ENCODE peak calls at places on chromosomes 12 and 14, in ten cellular contexts. B, D, E, N, W, I, U, Y, L and V are unnamed samples.
A peak's percentile ranks its signal among the peaks of the same experiment; 100 is the strongest.

GRCh38 chr14:76908834-76909233 is 82.6 kb downstream of the LRRC74A start:
- DNase-seq in L (no peak), Y (no peak), U (no peak), W (no peak), E (no peak), B (no peak), D (no peak), N (no peak), I (no peak), V (no peak)

GRCh38 chr12:992647-993046 is 1.6 kb downstream of the ERC1 start:
- DNase-seq in I (no peak), U (no peak), W (no peak), E (no peak), B (no peak), D (no peak), N (no peak), L (no peak), Y (no peak), V (no peak)

GRCh38 chr12:43099691-43100163 is 452.3 kb downstream of the ADAMTS20 start:
- DNase-seq in N (no peak), Y (no peak), B (no peak), E (no peak), I (peak; percentile 16), L (no peak), U (no peak), D (no peak), W (no peak), V (no peak)

GRCh38 chr12:98320026-98320425 is 195.4 kb upstream of the TMPO start:
- DNase-seq in E (no peak), N (no peak), U (no peak), B (peak; percentile 77), L (no peak), I (peak; percentile 9), W (no peak), Y (no peak), D (no peak), V (no peak)

GRCh38 chr14:104223101-104223809 is 84.9 kb downstream of the KIF26A start:
- DNase-seq in E (no peak), L (no peak), W (no peak), D (peak; percentile 65), Y (peak; percentile 56), U (peak; percentile 44), N (peak; percentile 67), I (peak; percentile 50), B (no peak), V (no peak)

GRCh38 chr12:120480211-120480610 is 10.7 kb upstream of the SRSF9 start:
- DNase-seq in I (no peak), U (no peak), D (no peak), Y (no peak), E (no peak), B (no peak), L (no peak), N (no peak), W (no peak), V (no peak)

GRCh38 chr14:30287579-30288445 is 271.1 kb upstream of the G2E3 start:
- DNase-seq in Y (no peak), W (no peak), B (no peak), I (no peak), D (no peak), E (no peak), U (no peak), N (no peak), L (no peak), V (no peak)

GRCh38 chr14:92542766-92543554 is 29.4 kb downstream of the RIN3 start:
- DNase-seq in B (no peak), I (no peak), Y (no peak), U (no peak), D (no peak), E (no peak), L (no peak), W (no peak), N (no peak), V (no peak)

GRCh38 chr12:78290606-78291345 is 460.1 kb downstream of the NAV3 start:
- DNase-seq in W (no peak), D (no peak), I (peak; percentile 95), Y (no peak), L (no peak), U (peak; percentile 35), E (peak; percentile 28), N (peak; percentile 11), B (peak; percentile 62), V (no peak)

GRCh38 chr12:95637471-95638155 is 86.3 kb upstream of the USP44 start:
- DNase-seq in E (peak; percentile 58), Y (no peak), W (no peak), I (peak; percentile 72), L (no peak), U (no peak), B (peak; percentile 81), N (no peak), D (no peak), V (no peak)

GRCh38 chr12:4881665-4882064 is 28.0 kb upstream of the KCNA1 start:
- DNase-seq in D (no peak), W (no peak), N (no peak), L (no peak), I (no peak), Y (no peak), B (no peak), U (no peak), E (no peak), V (no peak)

GRCh38 chr12:46214668-46215429 is 54.0 kb downstream of the SLC38A1 start:
- DNase-seq in Y (no peak), E (no peak), U (no peak), N (no peak), W (no peak), L (no peak), B (no peak), D (no peak), I (no peak), V (no peak)

GRCh38 chr14:23483216-23483854 is 13.8 kb downstream of the NGDN start:
- DNase-seq in I (peak; percentile 55), Y (no peak), W (no peak), E (no peak), B (no peak), U (peak; percentile 63), D (peak; percentile 77), N (peak; percentile 30), L (no peak), V (no peak)

GRCh38 chr14:68361231-68361630 is 431.6 kb downstream of the ZFP36L1 start:
- DNase-seq in D (no peak), N (no peak), U (no peak), E (no peak), Y (no peak), I (peak; percentile 70), W (no peak), B (peak; percentile 95), L (no peak), V (peak; percentile 65)

GRCh38 chr14:55780156-55780946 is 200.3 kb downstream of the KTN1 start:
- DNase-seq in N (peak; percentile 74), U (no peak), Y (no peak), W (peak; percentile 21), I (peak; percentile 96), D (no peak), B (peak; percentile 58), E (peak; percentile 87), L (no peak), V (peak; percentile 68)

GRCh38 chr12:49536526-49537195 is 2.2 kb upstream of the KCNH3 start:
- DNase-seq in U (no peak), L (no peak), E (no peak), Y (no peak), I (no peak), B (no peak), D (no peak), N (no peak), W (no peak), V (no peak)

DNA sequence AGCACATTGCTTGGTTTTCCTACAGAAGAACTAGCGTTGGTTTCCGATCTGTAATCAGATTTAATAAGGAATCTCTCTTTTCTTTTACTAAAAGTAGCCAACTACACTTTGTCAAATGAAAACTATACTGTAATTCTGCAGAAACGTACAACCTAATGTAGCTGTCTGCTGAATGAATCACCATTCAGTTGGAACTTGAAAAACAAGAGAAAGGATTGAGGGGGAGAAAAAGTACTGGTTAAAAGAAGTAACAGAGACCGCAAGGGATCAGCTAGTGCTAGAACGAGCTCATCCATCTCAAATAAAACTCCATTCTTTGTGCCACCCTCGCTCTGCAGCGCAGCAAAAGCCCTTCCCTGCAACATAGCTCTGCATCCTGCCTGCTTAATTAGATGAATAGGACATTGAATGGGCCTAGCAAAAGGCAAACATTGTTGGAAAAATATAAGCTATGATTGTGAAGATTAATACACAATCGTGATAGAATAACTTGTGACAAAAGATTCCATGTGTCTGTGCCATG is 2.6 kb downstream of the GARIN2 start:
- DNase-seq in N (no peak), I (peak; percentile 16), D (no peak), Y (no peak), B (peak; percentile 43), L (no peak), U (no peak), W (no peak), E (no peak), V (no peak)
- TF ChIP-seq CTCF in N (no peak), I (no peak), D (no peak), Y (no peak), B (no peak), L (no peak), U (no peak), W (no peak), E (no peak), V (no peak)

GRCh38 chr14:97978336-97978735 is 1181.2 kb downstream of the VRK1 start:
- DNase-seq in W (peak; percentile 76), D (peak; percentile 56), I (peak; percentile 0), N (peak; percentile 90), B (peak; percentile 67), E (peak; percentile 62), L (peak; percentile 6), U (peak; percentile 75), Y (peak; percentile 82), V (peak; percentile 89)
- TF ChIP-seq CTCF in W (peak; percentile 49), D (no peak), I (no peak), N (peak; percentile 70), B (peak; percentile 41), E (peak; percentile 65), L (no peak), U (peak; percentile 47), Y (peak; percentile 17), V (peak; percentile 6)

DNA sequence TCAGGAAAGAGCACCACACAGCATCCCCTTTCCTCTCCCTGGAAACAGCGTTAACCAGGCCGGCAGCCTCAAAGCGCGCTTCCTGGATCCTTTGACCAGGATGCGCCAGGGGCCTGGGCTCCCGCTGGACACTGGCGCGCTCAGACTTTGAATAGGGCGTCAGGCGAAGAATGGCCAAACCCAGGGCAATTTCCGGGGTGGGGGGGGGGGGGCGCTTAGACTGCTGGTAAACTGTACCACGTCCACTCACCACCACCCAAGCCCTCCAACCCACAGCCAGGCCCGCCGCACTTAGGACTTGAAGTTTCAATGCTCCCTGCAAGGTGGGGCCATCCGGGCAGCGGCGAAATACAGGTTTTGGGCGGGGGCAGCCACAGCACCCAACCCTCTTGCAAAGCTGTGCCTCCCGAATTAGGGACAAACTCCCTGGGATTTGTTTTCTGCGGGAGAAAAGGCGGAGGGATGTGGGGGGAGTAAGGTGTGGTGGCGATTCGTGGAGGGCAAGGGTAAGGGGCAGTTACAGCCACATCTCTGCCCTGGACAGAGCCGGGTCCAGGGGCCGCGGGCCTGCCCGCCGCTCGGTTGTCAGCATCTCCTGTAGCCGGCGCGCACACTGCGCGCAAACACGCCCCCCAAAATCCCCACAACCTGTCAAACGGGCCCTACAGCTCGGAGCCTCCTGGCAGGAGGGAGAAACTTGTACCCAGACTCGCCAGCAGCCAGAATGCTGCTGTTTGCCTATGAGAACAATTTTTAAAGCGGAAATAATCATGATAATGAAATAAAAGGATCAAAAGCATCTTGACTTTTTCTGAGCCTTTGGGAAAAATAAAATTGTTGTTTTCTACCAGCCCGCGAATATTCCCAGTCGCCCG is 958 bp downstream of the RTN1 start:
- DNase-seq in Y (peak; percentile 56), L (no peak), B (no peak), I (no peak), U (peak; percentile 40), E (no peak), D (peak; percentile 51), N (no peak), W (no peak), V (peak; percentile 3)
- TF ChIP-seq CTCF in Y (no peak), L (no peak), B (no peak), I (no peak), U (no peak), E (no peak), D (no peak), N (no peak), W (no peak), V (no peak)

GRCh38 chr12:29148065-29148957 is 767 bp upstream of the FAR2 start:
- DNase-seq in D (peak; percentile 32), N (peak; percentile 19), B (peak; percentile 22), Y (no peak), L (no peak), E (no peak), I (peak; percentile 40), W (peak; percentile 42), U (peak; percentile 7), V (peak; percentile 20)
- TF ChIP-seq CTCF in D (no peak), N (peak; percentile 14), B (peak; percentile 7), Y (no peak), L (no peak), E (no peak), I (peak; percentile 25), W (no peak), U (no peak), V (no peak)